ENCODE peak calls at places on chromosome 2, in five cellular contexts. E, H, A, U and P are unnamed samples.

GRCh38 chr2:54665436-54665856 is 58.0 kb upstream of the EML6 start:
- DNase-seq in H (peak), E (peak), A (peak), U (no peak), P (no peak)

GRCh38 chr2:221527759-221528444 is 44.2 kb downstream of the EPHA4 start:
- DNase-seq in E (no peak), H (no peak), U (no peak), A (no peak), P (peak)

GRCh38 chr2:128390991-128391630 is 72.4 kb upstream of the HS6ST1 start:
- DNase-seq in H (no peak), U (no peak), A (no peak), E (no peak), P (no peak)

GRCh38 chr2:86790828-86791561 is at the start of gene CD8A:
- DNase-seq in U (no peak), A (no peak), H (no peak), E (no peak), P (peak)

GRCh38 chr2:120495586-120495985 is 149.7 kb downstream of the INHBB start:
- DNase-seq in H (no peak), E (no peak), U (no peak), A (no peak), P (no peak)

GRCh38 chr2:98867539-98868309 is 68.3 kb downstream of the CRACDL start:
- DNase-seq in E (no peak), H (no peak), U (no peak), A (peak), P (no peak)

GRCh38 chr2:1168856-1169255 is 218.2 kb downstream of the SNTG2 start:
- DNase-seq in U (no peak), E (no peak), H (no peak), A (no peak), P (no peak)

GRCh38 chr2:11941201-11942041 is 195.0 kb downstream of the LPIN1 start:
- DNase-seq in U (no peak), A (no peak), E (no peak), H (no peak), P (no peak)

GRCh38 chr2:10286216-10287037 is 16.3 kb upstream of the HPCAL1 start:
- DNase-seq in A (peak), U (no peak), H (peak), E (no peak), P (no peak)

GRCh38 chr2:215713393-215713792 is 277.5 kb upstream of the FN1 start:
- DNase-seq in A (no peak), E (no peak), U (no peak), H (no peak), P (no peak)

GRCh38 chr2:7819860-7820259 is 862.0 kb upstream of the ID2 start:
- DNase-seq in A (no peak), H (no peak), U (no peak), E (no peak), P (no peak)

GRCh38 chr2:181072486-181072885 is 92.1 kb downstream of the UBE2E3 start:
- DNase-seq in E (no peak), H (no peak), U (no peak), A (no peak), P (no peak)

GRCh38 chr2:1830936-1831616 is 86.8 kb upstream of the PXDN start:
- DNase-seq in A (no peak), U (no peak), H (no peak), E (no peak), P (no peak)

GRCh38 chr2:20348542-20348941 is 2.1 kb downstream of the PUM2 start:
- DNase-seq in H (no peak), E (no peak), U (no peak), A (no peak), P (peak)

GRCh38 chr2:149064365-149064841 is 25.9 kb downstream of the LYPD6B start:
- DNase-seq in H (no peak), E (peak), U (no peak), A (peak), P (no peak)

GRCh38 chr2:152584301-152584700 is 133.0 kb downstream of the PRPF40A start:
- DNase-seq in U (no peak), H (no peak), A (no peak), E (no peak), P (no peak)

GRCh38 chr2:176415946-176416499 is 146.8 kb downstream of the MTX2 start:
- DNase-seq in A (no peak), H (no peak), U (no peak), E (no peak), P (no peak)

GRCh38 chr2:33521791-33522281 is 45.4 kb downstream of the RASGRP3 start:
- DNase-seq in E (no peak), H (no peak), A (no peak), U (no peak), P (no peak)

GRCh38 chr2:162915858-162916257 is 77.3 kb upstream of the KCNH7 start:
- DNase-seq in U (no peak), E (no peak), A (no peak), H (peak), P (no peak)

GRCh38 chr2:240060977-240061591 is 7.8 kb upstream of the OR6B3 start:
- DNase-seq in E (no peak), H (peak), U (peak), A (peak), P (no peak)

GRCh38 chr2:40445467-40445866 is 6.4 kb downstream of the SLC8A1 start:
- DNase-seq in U (no peak), E (no peak), A (no peak), H (no peak), P (no peak)

GRCh38 chr2:47360937-47361336 is 42.0 kb upstream of the MSH2 start:
- DNase-seq in A (no peak), E (no peak), U (no peak), H (peak), P (peak)

GRCh38 chr2:232480201-232481190 is 7.1 kb downstream of the ECEL1 start:
- DNase-seq in E (no peak), U (no peak), H (no peak), A (no peak), P (peak)

GRCh38 chr2:50391553-50391952 is 640.4 kb downstream of the NRXN1 start:
- DNase-seq in E (no peak), A (no peak), U (no peak), H (no peak), P (no peak)

GRCh38 chr2:1246239-1246638 is 167.0 kb upstream of the TPO start:
- DNase-seq in U (no peak), H (no peak), A (no peak), E (no peak), P (no peak)

GRCh38 chr2:109345653-109346165 is 216.7 kb downstream of the SH3RF3 start:
- DNase-seq in E (no peak), U (no peak), A (no peak), H (no peak), P (no peak)

GRCh38 chr2:235449568-235449967 is 44.3 kb upstream of the AGAP1 start:
- DNase-seq in E (no peak), H (no peak), U (no peak), A (no peak), P (no peak)

GRCh38 chr2:237411683-237412349 is 2.1 kb downstream of the COL6A3 start:
- DNase-seq in H (peak), A (no peak), U (no peak), E (no peak), P (no peak)

GRCh38 chr2:121088251-121089004 is 196.6 kb downstream of the TFCP2L1 start:
- DNase-seq in H (no peak), U (no peak), E (no peak), A (no peak), P (no peak)

GRCh38 chr2:100176925-100177324 is 34.5 kb upstream of the AFF3 start:
- DNase-seq in E (no peak), H (no peak), A (no peak), U (no peak), P (no peak)

GRCh38 chr2:56084117-56084936 is 99.5 kb upstream of the CCDC85A start:
- DNase-seq in A (no peak), E (no peak), U (no peak), H (no peak), P (no peak)

GRCh38 chr2:86809481-86810121 is 18.9 kb upstream of the CD8A start:
- DNase-seq in H (no peak), A (no peak), U (no peak), E (no peak), P (no peak)

GRCh38 chr2:145325485-145325884 is 805.6 kb upstream of the ZEB2 start:
- DNase-seq in A (no peak), E (no peak), H (no peak), U (no peak), P (no peak)

GRCh38 chr2:239636808-239637207 is 236.0 kb upstream of the HDAC4 start:
- DNase-seq in A (no peak), U (no peak), E (no peak), H (no peak), P (no peak)